ENCODE peak calls at places on chromosome 18, in ten cellular contexts. P is DND-41, R is heart right ventricle, O is left ventricle myocardium inferior, V is left lung, U is esophagus squamous epithelium, H is H9, Y is fibroblast of lung, M is body of pancreas, G is A549. F is an unnamed sample. For H3K4me1, the result is how much of the 10 kb centered on the place peaks cover.

GRCh38 chr18:37537868-37538525 is 27.6 kb downstream of the CELF4 start:
- DNase-seq in P (peak), R (peak), O (peak), V (peak), U (no peak), H (peak), Y (peak), M (peak), G (peak), F (peak)

GRCh38 chr18:55243852-55244251 is 284.6 kb upstream of the CCDC68 start:
- DNase-seq in P (no peak), R (peak), O (no peak), V (no peak), U (no peak), H (no peak), Y (peak), M (no peak), G (no peak), F (no peak)

GRCh38 chr18:31041346-31042067 is 1.0 kb downstream of the DSC3 start:
- DNase-seq in P (no peak), R (no peak), O (no peak), V (peak), U (no peak), H (peak), Y (peak), M (no peak), G (no peak), F (no peak)

GRCh38 chr18:10051877-10052631 is 138.2 kb downstream of the VAPA start:
- DNase-seq in P (no peak), R (peak), O (peak), V (no peak), U (no peak), H (no peak), Y (peak), M (no peak), G (no peak), F (no peak)

GRCh38 chr18:76699923-76700322 is 122.4 kb upstream of the ZNF236 start:
- DNase-seq in P (no peak), R (no peak), O (no peak), V (no peak), U (no peak), H (no peak), Y (peak), M (no peak), G (no peak), F (no peak)

GRCh38 chr18:47175895-47176575 is at the start of gene IER3IP1:
- DNase-seq in P (peak), R (peak), O (peak), V (peak), U (peak), H (peak), Y (peak), M (peak), G (peak), F (peak)

GRCh38 chr18:27064673-27065072 is 120.4 kb downstream of the CHST9 start:
- DNase-seq in P (no peak), R (no peak), O (no peak), V (no peak), U (no peak), H (no peak), Y (no peak), M (no peak), G (no peak), F (no peak)

GRCh38 chr18:53152478-53152877 is 812.5 kb downstream of the DCC start:
- DNase-seq in P (no peak), R (no peak), O (no peak), V (no peak), U (no peak), H (no peak), Y (no peak), M (no peak), G (no peak), F (no peak)

GRCh38 chr18:77173274-77174030 is 40.9 kb upstream of the MBP start:
- DNase-seq in P (no peak), R (no peak), O (no peak), V (no peak), U (no peak), H (no peak), Y (no peak), M (no peak), G (no peak), F (no peak)

GRCh38 chr18:40413160-40413559 is 1541.9 kb upstream of the PIK3C3 start:
- DNase-seq in P (no peak), R (no peak), O (no peak), V (no peak), U (no peak), H (peak), Y (no peak), M (no peak), G (no peak), F (no peak)

GRCh38 chr18:2932247-2933181 is 80.4 kb downstream of the LPIN2 start:
- DNase-seq in P (peak), R (peak), O (no peak), V (no peak), U (no peak), H (peak), Y (peak), M (peak), G (peak), F (no peak)

GRCh38 chr18:36527740-36528455 is 230.4 kb downstream of the FHOD3 start:
- DNase-seq in P (no peak), R (no peak), O (no peak), V (no peak), U (no peak), H (no peak), Y (no peak), M (no peak), G (no peak), F (no peak)

GRCh38 chr18:12749136-12749535 is 46.3 kb downstream of the PSMG2 start:
- DNase-seq in P (no peak), R (no peak), O (no peak), V (no peak), U (no peak), H (no peak), Y (no peak), M (no peak), G (no peak), F (no peak)
- H3K4me1 ChIP-seq in P (half or more), R (under half), O (under half), V (under half), U (under half), H (under half), Y (under half), M (under half), G (under half), F (under half)

GRCh38 chr18:41747723-41748242 is 207.3 kb upstream of the PIK3C3 start:
- DNase-seq in P (no peak), R (no peak), O (no peak), V (no peak), U (no peak), H (no peak), Y (no peak), M (no peak), G (no peak), F (no peak)

GRCh38 chr18:41745166-41746049 is 209.6 kb upstream of the PIK3C3 start:
- DNase-seq in P (peak), R (peak), O (peak), V (no peak), U (no peak), H (peak), Y (peak), M (peak), G (peak), F (no peak)

GRCh38 chr18:41744664-41745063 is 210.4 kb upstream of the PIK3C3 start:
- DNase-seq in P (no peak), R (no peak), O (no peak), V (no peak), U (no peak), H (no peak), Y (no peak), M (no peak), G (no peak), F (no peak)
- H3K27ac ChIP-seq in P (no peak), R (no peak), O (no peak), V (no peak), U (no peak), H (no peak), Y (no peak), M (no peak), G (no peak), F (no peak)

GRCh38 chr18:13614318-13614643 is 112.1 kb downstream of the FAM210A start:
- DNase-seq in P (no peak), R (no peak), O (no peak), V (no peak), U (no peak), H (no peak), Y (no peak), M (no peak), G (no peak), F (no peak)

GRCh38 chr18:13616041-13616440 is 110.3 kb downstream of the FAM210A start:
- DNase-seq in P (peak), R (no peak), O (no peak), V (no peak), U (no peak), H (no peak), Y (no peak), M (no peak), G (no peak), F (no peak)

GRCh38 chr18:13615432-13615861 is 110.9 kb downstream of the FAM210A start:
- DNase-seq in P (no peak), R (no peak), O (no peak), V (no peak), U (no peak), H (no peak), Y (peak), M (no peak), G (no peak), F (no peak)

GRCh38 chr18:13613591-13614317 is 112.6 kb downstream of the FAM210A start:
- DNase-seq in P (peak), R (no peak), O (no peak), V (no peak), U (no peak), H (no peak), Y (no peak), M (no peak), G (no peak), F (no peak)

GRCh38 chr18:13614701-13615288 is 111.6 kb downstream of the FAM210A start:
- DNase-seq in P (peak), R (peak), O (no peak), V (no peak), U (no peak), H (no peak), Y (no peak), M (no peak), G (no peak), F (peak)
- H3K4me1 ChIP-seq in P (half or more), R (under half), O (half or more), V (under half), U (half or more), H (under half), Y (under half), M (under half), G (under half), F (under half)

GRCh38 chr18:415627-416612 is 84.6 kb downstream of the COLEC12 start:
- DNase-seq in P (no peak), R (no peak), O (no peak), V (no peak), U (no peak), H (no peak), Y (peak), M (no peak), G (no peak), F (no peak)
- H3K27ac ChIP-seq in P (no peak), R (peak), O (no peak), V (peak), U (no peak), H (no peak), Y (peak), M (no peak), G (peak), F (no peak)

DNA sequence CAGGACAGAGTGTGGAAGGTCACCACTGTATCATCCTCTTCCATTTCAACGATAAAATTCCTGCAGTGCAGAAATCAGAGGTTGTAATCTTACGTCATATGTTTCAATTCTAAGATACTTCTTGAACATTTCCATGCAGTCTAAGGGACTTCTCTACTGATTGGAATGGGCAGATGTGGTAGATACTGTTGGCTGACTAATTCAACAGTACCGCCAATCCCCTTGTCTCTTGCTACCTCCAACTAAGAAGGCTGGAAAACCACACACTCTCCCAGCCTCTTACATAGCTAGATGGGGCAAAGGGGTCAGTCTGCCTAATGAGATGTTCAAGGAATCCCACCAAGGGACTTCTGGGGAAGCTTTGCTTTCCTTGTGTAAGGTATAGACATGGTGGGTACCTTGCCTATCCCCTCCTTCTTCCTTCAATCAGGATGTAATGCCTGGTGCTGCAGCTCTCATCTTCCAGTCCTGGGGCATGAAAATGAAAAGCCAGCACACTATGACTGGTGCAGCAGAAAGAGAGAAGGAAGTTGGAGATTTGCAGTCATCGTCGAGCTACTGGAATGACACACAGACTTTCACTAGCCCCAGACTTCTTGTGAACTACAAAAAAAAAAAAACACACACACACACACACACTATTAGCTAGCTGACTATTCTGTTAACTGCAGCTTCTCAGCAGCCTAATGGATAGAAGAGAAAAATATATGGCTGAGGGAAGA is 84.1 kb downstream of the ALPK2 start:
- DNase-seq in P (no peak), R (no peak), O (no peak), V (no peak), U (no peak), H (no peak), Y (peak), M (no peak), G (no peak), F (no peak)
- H3K4me1 ChIP-seq in P (under half), R (under half), O (under half), V (under half), U (under half), H (under half), Y (under half), M (under half), G (half or more), F (under half)

F was measured in naive thymus-derived CD4-positive, alpha-beta T cell.